ENCODE peak calls at places on chromosome X, in six cellular contexts. R, E, B, T, F and A are unnamed samples.

GRCh38 chrX:50721771-50722521 is 92.0 kb downstream of the SHROOM4 start:
- DNase-seq in F (no peak), B (no peak), T (no peak), E (no peak), R (no peak), A (no peak)

GRCh38 chrX:53831662-53832635 is 145.4 kb upstream of the HUWE1 start:
- DNase-seq in B (no peak), T (peak), E (peak), R (no peak), F (no peak), A (no peak)

GRCh38 chrX:104929324-104929723 is 291.2 kb downstream of the TEX13A start:
- DNase-seq in E (no peak), F (no peak), R (no peak), T (no peak), B (no peak), A (no peak)

GRCh38 chrX:151889451-151889850 is 23.2 kb upstream of the MAGEA4 start:
- DNase-seq in F (no peak), B (no peak), E (no peak), T (no peak), R (no peak), A (no peak)

GRCh38 chrX:38726596-38726995 is 74.7 kb upstream of the MID1IP1 start:
- DNase-seq in R (no peak), B (no peak), F (no peak), E (no peak), T (no peak), A (no peak)

GRCh38 chrX:31349515-31349914 is 277.7 kb upstream of the FTHL17 start:
- DNase-seq in E (no peak), B (no peak), F (no peak), R (no peak), T (no peak), A (no peak)

GRCh38 chrX:11143931-11144678 is 33.0 kb downstream of the HCCS start:
- DNase-seq in F (peak), T (peak), E (peak), B (peak), R (no peak), A (no peak)

GRCh38 chrX:30593435-30594200 is 16.1 kb upstream of the TASL start:
- DNase-seq in T (no peak), F (no peak), E (no peak), R (no peak), B (no peak), A (no peak)

GRCh38 chrX:40418413-40419195 is 162.2 kb upstream of the ATP6AP2 start:
- DNase-seq in F (no peak), B (no peak), E (no peak), R (no peak), T (peak), A (no peak)

GRCh38 chrX:7198499-7198898 is 50.5 kb upstream of the PUDP start:
- DNase-seq in R (no peak), E (no peak), B (no peak), T (no peak), F (no peak), A (no peak)

GRCh38 chrX:124256209-124256608 is 76.3 kb upstream of the TEX13D start:
- DNase-seq in R (no peak), E (no peak), T (no peak), F (no peak), B (peak), A (no peak)

GRCh38 chrX:68183612-68184214 is 249.6 kb downstream of the OPHN1 start:
- DNase-seq in T (peak), E (peak), F (no peak), B (no peak), R (no peak), A (no peak)

GRCh38 chrX:93428497-93428896 is 244.9 kb downstream of the NAP1L3 start:
- DNase-seq in T (no peak), F (no peak), B (no peak), R (no peak), E (no peak), A (no peak)

GRCh38 chrX:120250522-120251271 is at the start of gene ZBTB33:
- DNase-seq in B (peak), R (peak), T (peak), F (peak), E (peak), A (no peak)
- TF ChIP-seq POLR2A in B (no peak), R (no peak), T (no peak), F (no peak), E (peak), A (no peak)

GRCh38 chrX:43892471-43892870 is 10.2 kb upstream of the MAOB start:
- DNase-seq in T (no peak), E (no peak), B (no peak), R (no peak), F (no peak), A (no peak)
- TF ChIP-seq POLR2A in T (no peak), E (no peak), B (no peak), R (no peak), F (no peak), A (no peak)

GRCh38 chrX:153972368-153973126 is at the start of gene TMEM187:
- DNase-seq in R (no peak), T (peak), F (peak), E (peak), B (peak), A (no peak)
- TF ChIP-seq POLR2A in R (no peak), T (peak), F (no peak), E (no peak), B (no peak), A (no peak)

GRCh38 chrX:46446727-46447378 is 98.4 kb downstream of the ZNF674 start:
- DNase-seq in B (peak), F (peak), R (peak), E (peak), T (peak), A (no peak)
- TF ChIP-seq POLR2A in B (no peak), F (no peak), R (peak), E (peak), T (peak), A (no peak)